ENCODE peak calls at places on chromosome 9, in nine cellular contexts. L is effector memory CD4-positive, alpha-beta T cell; U is heart right ventricle; V is adrenal gland; Z is cardiac muscle cell; N is prostate gland; W is gastrocnemius medialis; A is HCT116; M is aorta. O is an unnamed sample. For H3K36me3, the result is how much of the 10 kb centered on the place peaks cover.

GRCh38 chr9:126093771-126094170 is 232.9 kb upstream of the MVB12B start:
- DNase-seq in L (no peak), U (no peak), V (no peak), Z (no peak), N (no peak), W (no peak), A (no peak), M (no peak), O (no peak)

GRCh38 chr9:113707953-113708695 is 168.0 kb upstream of the ZNF618 start:
- DNase-seq in L (no peak), U (no peak), V (no peak), Z (no peak), N (no peak), W (no peak), A (no peak), M (no peak), O (peak)

GRCh38 chr9:71911908-71912325 is 478 bp downstream of the C9orf85 start:
- DNase-seq in L (no peak), U (no peak), V (no peak), Z (no peak), N (no peak), W (no peak), A (no peak), M (no peak), O (peak)

GRCh38 chr9:131398204-131398603 is 4.3 kb downstream of the PRRC2B start:
- DNase-seq in L (peak), U (no peak), V (no peak), Z (no peak), N (peak), W (peak), A (no peak), M (no peak), O (peak)

GRCh38 chr9:128143409-128144238 is 5.6 kb upstream of the LCN2 start:
- DNase-seq in L (no peak), U (no peak), V (no peak), Z (no peak), N (no peak), W (no peak), A (no peak), M (peak), O (peak)

GRCh38 chr9:35871514-35871913 is 1.3 kb upstream of the OR13J1 start:
- DNase-seq in L (no peak), U (no peak), V (no peak), Z (no peak), N (peak), W (no peak), A (no peak), M (no peak), O (no peak)

GRCh38 chr9:78236511-78236950 is 656 bp downstream of the CEP78 start:
- DNase-seq in L (no peak), U (no peak), V (no peak), Z (no peak), N (no peak), W (no peak), A (no peak), M (no peak), O (no peak)

GRCh38 chr9:10876333-10876732 is 263.5 kb upstream of the PTPRD start:
- DNase-seq in L (no peak), U (no peak), V (no peak), Z (no peak), N (no peak), W (no peak), A (no peak), M (no peak), O (no peak)

GRCh38 chr9:137347928-137348327 is 45.9 kb upstream of the NRARP start:
- DNase-seq in L (no peak), U (no peak), V (no peak), Z (no peak), N (no peak), W (no peak), A (no peak), M (no peak), O (no peak)

GRCh38 chr9:123669355-123669754 is 260.6 kb downstream of the DENND1A start:
- DNase-seq in L (no peak), U (no peak), V (no peak), Z (no peak), N (no peak), W (no peak), A (no peak), M (no peak), O (no peak)

GRCh38 chr9:135601988-135602387 is 37.4 kb downstream of the GLT6D1 start:
- DNase-seq in L (no peak), U (no peak), V (no peak), Z (no peak), N (no peak), W (no peak), A (no peak), M (no peak), O (no peak)

GRCh38 chr9:26863074-26863473 is 29.5 kb downstream of the CAAP1 start:
- DNase-seq in L (no peak), U (no peak), V (no peak), Z (no peak), N (no peak), W (no peak), A (no peak), M (no peak), O (no peak)

GRCh38 chr9:38068616-38068865 is 486 bp downstream of the SHB start:
- DNase-seq in L (no peak), U (no peak), V (no peak), Z (peak), N (peak), W (no peak), A (no peak), M (no peak), O (peak)

GRCh38 chr9:21075484-21075883 is 2.3 kb downstream of the IFNB1 start:
- DNase-seq in L (no peak), U (no peak), V (no peak), Z (no peak), N (no peak), W (no peak), A (no peak), M (no peak), O (no peak)

GRCh38 chr9:136791466-136792276 is 527 bp downstream of the TMEM141 start:
- DNase-seq in L (peak), U (peak), V (peak), Z (peak), N (peak), W (peak), A (peak), M (peak), O (peak)

GRCh38 chr9:38380872-38381534 is 11.5 kb upstream of the ALDH1B1 start:
- DNase-seq in L (no peak), U (no peak), V (no peak), Z (peak), N (no peak), W (peak), A (no peak), M (no peak), O (no peak)

GRCh38 chr9:111805841-111806241 is 11.1 kb upstream of the SHOC1 start:
- DNase-seq in L (no peak), U (no peak), V (no peak), Z (no peak), N (no peak), W (no peak), A (peak), M (no peak), O (no peak)

GRCh38 chr9:128007566-128008138 is 26.9 kb upstream of the EEIG1 start:
- DNase-seq in L (peak), U (peak), V (peak), Z (peak), N (peak), W (peak), A (peak), M (no peak), O (peak)

GRCh38 chr9:26809795-26810194 is 82.8 kb downstream of the CAAP1 start:
- DNase-seq in L (no peak), U (no peak), V (no peak), Z (no peak), N (no peak), W (no peak), A (peak), M (no peak), O (no peak)

GRCh38 chr9:114995681-114996221 is 65.4 kb upstream of the TNFSF8 start:
- DNase-seq in L (no peak), U (no peak), V (no peak), Z (peak), N (no peak), W (no peak), A (no peak), M (no peak), O (no peak)

GRCh38 chr9:81771606-81772005 is 82.3 kb upstream of the TLE1 start:
- DNase-seq in L (no peak), U (no peak), V (no peak), Z (no peak), N (no peak), W (no peak), A (no peak), M (no peak), O (no peak)

GRCh38 chr9:76453785-76454184 is 5.2 kb upstream of the GCNT1 start:
- DNase-seq in L (no peak), U (no peak), V (no peak), Z (no peak), N (no peak), W (no peak), A (no peak), M (no peak), O (no peak)

GRCh38 chr9:95023217-95024003 is 294.1 kb downstream of the FANCC start:
- DNase-seq in L (no peak), U (peak), V (no peak), Z (no peak), N (no peak), W (peak), A (peak), M (no peak), O (no peak)

GRCh38 chr9:7368410-7369292 is 430.9 kb downstream of the DMAC1 start:
- DNase-seq in L (no peak), U (peak), V (peak), Z (peak), N (no peak), W (no peak), A (no peak), M (no peak), O (no peak)

GRCh38 chr9:92658611-92659010 is 11.3 kb downstream of the IPPK start:
- DNase-seq in L (no peak), U (no peak), V (no peak), Z (no peak), N (no peak), W (no peak), A (no peak), M (peak), O (no peak)

GRCh38 chr9:80467632-80468031 is 895.9 kb downstream of the TLE4 start:
- DNase-seq in L (no peak), U (peak), V (no peak), Z (no peak), N (no peak), W (no peak), A (no peak), M (no peak), O (no peak)

GRCh38 chr9:5832093-5832542 is 799 bp downstream of the ERMP1 start:
- DNase-seq in L (no peak), U (peak), V (no peak), Z (peak), N (no peak), W (no peak), A (no peak), M (no peak), O (no peak)

GRCh38 chr9:108889649-108890067 is 27.6 kb downstream of the ACTL7A start:
- DNase-seq in L (no peak), U (no peak), V (no peak), Z (peak), N (no peak), W (no peak), A (peak), M (no peak), O (no peak)

GRCh38 chr9:6680797-6681146 is 35.2 kb upstream of the GLDC start:
- DNase-seq in L (peak), U (peak), V (peak), Z (peak), N (peak), W (no peak), A (no peak), M (peak), O (peak)

GRCh38 chr9:112553256-112553826 is 66.7 kb downstream of the KIAA1958 start:
- DNase-seq in L (no peak), U (no peak), V (no peak), Z (no peak), N (no peak), W (no peak), A (no peak), M (no peak), O (no peak)

DNA sequence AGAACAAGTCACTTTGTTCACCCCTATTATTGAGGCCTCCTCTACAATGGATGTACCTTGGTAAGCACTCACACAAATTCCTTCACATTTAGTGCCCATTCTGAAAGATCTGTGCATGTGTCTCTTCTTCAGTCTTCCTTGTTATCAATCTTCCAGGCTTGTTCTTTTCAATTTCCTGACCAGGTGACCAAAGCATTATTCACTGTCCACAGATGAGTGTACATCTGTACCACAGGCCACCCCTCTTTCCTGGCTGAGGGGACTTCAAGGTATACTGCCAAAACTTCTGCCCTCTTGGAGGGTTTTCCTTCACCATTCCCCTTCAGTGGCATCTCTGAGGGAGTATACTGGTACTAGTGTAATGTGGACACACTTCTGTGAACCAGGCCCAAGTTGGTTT is 25.5 kb upstream of the STOM start:
- DNase-seq in L (no peak), U (no peak), V (no peak), Z (no peak), N (no peak), W (no peak), A (no peak), M (no peak), O (no peak)
- H3K27ac ChIP-seq in L (no peak), U (no peak), V (no peak), Z (no peak), N (no peak), W (no peak), A (no peak), M (no peak), O (no peak)

GRCh38 chr9:129635099-129635803 is 6.7 kb downstream of the ASB6 start:
- DNase-seq in L (no peak), U (no peak), V (peak), Z (no peak), N (no peak), W (no peak), A (no peak), M (no peak), O (no peak)
- H3K36me3 ChIP-seq in L (half or more), U (under half), V (under half), Z (under half), N (under half), W (under half), A (half or more), M (under half), O (under half)

DNA sequence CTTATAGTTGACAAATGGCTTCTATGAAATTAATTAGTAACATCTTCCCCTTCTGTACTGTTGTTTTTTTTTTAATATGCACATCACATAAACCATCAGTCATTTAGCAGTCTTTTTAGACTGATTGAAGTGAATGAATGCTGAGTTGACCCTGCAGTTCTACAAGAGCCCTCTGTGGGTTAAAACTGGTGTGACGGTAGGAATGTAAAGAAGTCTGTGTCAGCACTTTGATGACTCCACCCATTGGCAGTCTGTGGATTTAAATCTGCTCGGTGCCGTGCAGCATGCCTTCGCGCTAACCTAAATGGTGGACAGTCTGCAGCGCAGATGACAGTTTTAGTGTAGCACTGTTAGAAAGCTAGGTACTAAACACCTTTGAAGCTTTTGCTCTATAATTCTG is 3.1 kb downstream of the GTF3C4 start:
- DNase-seq in L (no peak), U (no peak), V (no peak), Z (peak), N (no peak), W (no peak), A (no peak), M (no peak), O (no peak)
- H3K4me3 ChIP-seq in L (no peak), U (no peak), V (no peak), Z (no peak), N (no peak), W (no peak), A (no peak), M (no peak), O (no peak)

GRCh38 chr9:106966481-106966880 is 103.5 kb downstream of the ZNF462 start:
- DNase-seq in L (no peak), U (no peak), V (no peak), Z (no peak), N (no peak), W (no peak), A (no peak), M (no peak), O (no peak)

GRCh38 chr9:106974341-106974740 is 111.4 kb downstream of the ZNF462 start:
- DNase-seq in L (no peak), U (no peak), V (no peak), Z (no peak), N (no peak), W (no peak), A (no peak), M (no peak), O (no peak)

GRCh38 chr9:106969696-106970095 is 106.7 kb downstream of the ZNF462 start:
- DNase-seq in L (no peak), U (no peak), V (no peak), Z (peak), N (no peak), W (no peak), A (no peak), M (no peak), O (no peak)

GRCh38 chr9:106970219-106970975 is 107.4 kb downstream of the ZNF462 start:
- DNase-seq in L (no peak), U (no peak), V (no peak), Z (no peak), N (no peak), W (no peak), A (no peak), M (no peak), O (no peak)

DNA sequence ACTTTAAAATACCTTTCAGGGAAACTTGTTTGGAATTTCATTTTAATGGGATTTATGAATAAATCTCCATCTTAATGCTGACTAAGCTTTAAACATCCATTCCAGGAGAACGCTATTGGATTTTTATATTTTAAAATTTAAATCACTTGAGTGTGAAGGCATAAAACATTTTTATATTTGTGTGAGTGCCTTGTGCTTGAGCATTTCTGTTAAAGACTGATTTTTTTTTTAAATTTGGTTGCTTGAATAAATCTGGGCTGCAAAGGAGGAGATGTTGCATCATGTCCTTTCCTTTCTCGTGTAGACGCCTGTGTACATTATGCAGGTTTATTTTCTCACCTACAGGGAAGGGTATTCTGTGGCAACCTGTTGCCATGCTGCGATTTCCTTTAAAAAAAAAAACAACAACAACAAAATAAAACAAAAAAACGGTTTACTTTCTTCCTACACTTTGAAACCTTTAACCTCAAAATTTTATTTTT is 108.1 kb downstream of the ZNF462 start:
- DNase-seq in L (no peak), U (no peak), V (no peak), Z (no peak), N (no peak), W (no peak), A (no peak), M (no peak), O (no peak)
- H3K27ac ChIP-seq in L (no peak), U (no peak), V (no peak), Z (no peak), N (no peak), W (no peak), A (no peak), M (no peak), O (no peak)

GRCh38 chr9:36968574-36969215 is 65.4 kb downstream of the PAX5 start:
- DNase-seq in L (no peak), U (no peak), V (no peak), Z (no peak), N (no peak), W (no peak), A (no peak), M (no peak), O (no peak)
- H3K36me3 ChIP-seq in L (under half), U (under half), V (under half), Z (under half), N (under half), W (under half), A (under half), M (under half), O (under half)

GRCh38 chr9:101271102-101271501 is 113.7 kb downstream of the BAAT start:
- DNase-seq in L (no peak), U (no peak), V (no peak), Z (no peak), N (no peak), W (no peak), A (no peak), M (no peak), O (no peak)
- H3K4me3 ChIP-seq in L (no peak), U (no peak), V (no peak), Z (no peak), N (no peak), W (no peak), A (no peak), M (no peak), O (no peak)

GRCh38 chr9:19160085-19160484 is 32.8 kb upstream of the PLIN2 start:
- DNase-seq in L (no peak), U (no peak), V (no peak), Z (no peak), N (no peak), W (no peak), A (no peak), M (no peak), O (no peak)

GRCh38 chr9:19156805-19157204 is 29.5 kb upstream of the PLIN2 start:
- DNase-seq in L (no peak), U (no peak), V (peak), Z (no peak), N (no peak), W (peak), A (no peak), M (no peak), O (no peak)

GRCh38 chr9:19162956-19163355 is 35.7 kb upstream of the PLIN2 start:
- DNase-seq in L (no peak), U (no peak), V (peak), Z (no peak), N (no peak), W (peak), A (no peak), M (no peak), O (no peak)

GRCh38 chr9:19162026-19162366 is 34.7 kb upstream of the PLIN2 start:
- DNase-seq in L (no peak), U (no peak), V (no peak), Z (no peak), N (no peak), W (no peak), A (no peak), M (no peak), O (no peak)

GRCh38 chr9:19161257-19162025 is 34.1 kb upstream of the PLIN2 start:
- DNase-seq in L (peak), U (no peak), V (peak), Z (no peak), N (peak), W (peak), A (peak), M (no peak), O (peak)
- H3K27ac ChIP-seq in L (peak), U (peak), V (peak), Z (no peak), N (no peak), W (peak), A (no peak), M (no peak), O (peak)

GRCh38 chr9:110240198-110240597 is 16.1 kb downstream of the TXN start:
- DNase-seq in L (no peak), U (no peak), V (no peak), Z (no peak), N (no peak), W (no peak), A (no peak), M (no peak), O (no peak)
- H3K36me3 ChIP-seq in L (under half), U (under half), V (under half), Z (under half), N (under half), W (under half), A (under half), M (under half), O (under half)

O was measured in right lobe of liver.